ENCODE peak calls at places on chromosomes 6 and 20, in four cellular contexts. One of them, this sample, is unnamed.

GRCh38 chr6:31586013-31586412 is at the start of gene LST1:
- DNase-seq in HepG2: no peak
- DNase-seq in A549: no peak
- DNase-seq in HCT116: no peak
- DNase-seq in this sample: no peak

GRCh38 chr20:444117-444516 is 18.2 kb downstream of the TBC1D20 start:
- DNase-seq in HepG2: no peak
- DNase-seq in A549: no peak
- DNase-seq in HCT116: no peak
- DNase-seq in this sample: no peak

GRCh38 chr6:138981416-138981815 is 6.6 kb downstream of the REPS1 start:
- DNase-seq in HepG2: no peak
- DNase-seq in A549: no peak
- DNase-seq in HCT116: no peak
- DNase-seq in this sample: no peak

GRCh38 chr6:112237066-112237465 is 17.3 kb downstream of the LAMA4 start:
- DNase-seq in HepG2: no peak
- DNase-seq in A549: no peak
- DNase-seq in HCT116: no peak
- DNase-seq in this sample: no peak

GRCh38 chr6:101537917-101538316 is 144.4 kb downstream of the GRIK2 start:
- DNase-seq in HepG2: no peak
- DNase-seq in A549: no peak
- DNase-seq in HCT116: no peak
- DNase-seq in this sample: peak; percentile 40

GRCh38 chr6:142118926-142119325 is 13.8 kb upstream of the GJE1 start:
- DNase-seq in HepG2: no peak
- DNase-seq in A549: no peak
- DNase-seq in HCT116: no peak
- DNase-seq in this sample: peak; percentile 23

GRCh38 chr6:157873735-157874344 is 50.8 kb downstream of the SNX9 start:
- DNase-seq in HepG2: peak; percentile 64
- DNase-seq in A549: peak; percentile 71
- DNase-seq in HCT116: peak; percentile 50
- DNase-seq in this sample: peak; percentile 64

GRCh38 chr20:36101201-36101600 is 53.3 kb upstream of the EPB41L1 start:
- DNase-seq in HepG2: no peak
- DNase-seq in A549: no peak
- DNase-seq in HCT116: no peak
- DNase-seq in this sample: no peak

GRCh38 chr6:3403244-3404154 is 53.4 kb downstream of the SLC22A23 start:
- DNase-seq in HepG2: peak; percentile 99
- DNase-seq in A549: peak; percentile 81
- DNase-seq in HCT116: no peak
- DNase-seq in this sample: no peak

GRCh38 chr20:63136296-63136695 is 79.6 kb downstream of the YTHDF1 start:
- DNase-seq in HepG2: no peak
- DNase-seq in A549: no peak
- DNase-seq in HCT116: no peak
- DNase-seq in this sample: no peak

GRCh38 chr6:148037496-148037895 is 305.1 kb upstream of the SASH1 start:
- DNase-seq in HepG2: no peak
- DNase-seq in A549: no peak
- DNase-seq in HCT116: no peak
- DNase-seq in this sample: peak; percentile 50

GRCh38 chr6:107418118-107418517 is 41.2 kb downstream of the PDSS2 start:
- DNase-seq in HepG2: peak; percentile 11
- DNase-seq in A549: peak; percentile 15
- DNase-seq in HCT116: no peak
- DNase-seq in this sample: peak; percentile 10

GRCh38 chr6:27866370-27867050 is 45.7 kb downstream of the OR2B2 start:
- DNase-seq in HepG2: peak; percentile 32
- DNase-seq in A549: peak; percentile 23
- DNase-seq in HCT116: no peak
- DNase-seq in this sample: peak; percentile 68

GRCh38 chr20:45181639-45182038 is 6.9 kb downstream of the PI3 start:
- DNase-seq in HepG2: no peak
- DNase-seq in A549: no peak
- DNase-seq in HCT116: no peak
- DNase-seq in this sample: no peak

GRCh38 chr6:160156842-160157241 is 35.2 kb downstream of the SLC22A1 start:
- DNase-seq in HepG2: no peak
- DNase-seq in A549: no peak
- DNase-seq in HCT116: no peak
- DNase-seq in this sample: peak; percentile 46

GRCh38 chr20:48131581-48131980 is 346.3 kb upstream of the SULF2 start:
- DNase-seq in HepG2: no peak
- DNase-seq in A549: no peak
- DNase-seq in HCT116: no peak
- DNase-seq in this sample: no peak

GRCh38 chr6:106025655-106026054 is 60.5 kb upstream of the PRDM1 start:
- DNase-seq in HepG2: no peak
- DNase-seq in A549: no peak
- DNase-seq in HCT116: no peak
- DNase-seq in this sample: peak; percentile 89

GRCh38 chr6:144576871-144577270 is 291.7 kb downstream of the UTRN start:
- DNase-seq in HepG2: no peak
- DNase-seq in A549: no peak
- DNase-seq in HCT116: no peak
- DNase-seq in this sample: no peak

GRCh38 chr6:7770601-7771000 is 44.7 kb downstream of the BMP6 start:
- DNase-seq in HepG2: no peak
- DNase-seq in A549: no peak
- DNase-seq in HCT116: no peak
- DNase-seq in this sample: no peak

GRCh38 chr20:43800186-43800585 is 73.4 kb upstream of the GTSF1L start:
- DNase-seq in HepG2: no peak
- DNase-seq in A549: no peak
- DNase-seq in HCT116: no peak
- DNase-seq in this sample: no peak

GRCh38 chr20:48196486-48196885 is 411.2 kb upstream of the SULF2 start:
- DNase-seq in HepG2: no peak
- DNase-seq in A549: no peak
- DNase-seq in HCT116: no peak
- DNase-seq in this sample: no peak

GRCh38 chr20:22507240-22507961 is 77.0 kb downstream of the FOXA2 start:
- DNase-seq in HepG2: peak; percentile 90
- DNase-seq in A549: no peak
- DNase-seq in HCT116: no peak
- DNase-seq in this sample: no peak

GRCh38 chr6:157075549-157076426 is 247.5 kb downstream of the TMEM242 start:
- DNase-seq in HepG2: no peak
- DNase-seq in A549: no peak
- DNase-seq in HCT116: peak; percentile 3
- DNase-seq in this sample: peak; percentile 68

GRCh38 chr6:36853325-36853724 is 14.1 kb upstream of the CPNE5 start:
- DNase-seq in HepG2: no peak
- DNase-seq in A549: no peak
- DNase-seq in HCT116: no peak
- DNase-seq in this sample: peak; percentile 90
- TF ChIP-seq CEBPB in HepG2: no peak
- TF ChIP-seq CEBPB in A549: no peak
- TF ChIP-seq CEBPB in HCT116: no peak
- TF ChIP-seq CEBPB in this sample: peak; percentile 91

GRCh38 chr6:136792066-136792944 is at the start of gene MAP3K5:
- DNase-seq in HepG2: peak; percentile 33
- DNase-seq in A549: peak; percentile 84
- DNase-seq in HCT116: peak; percentile 77
- DNase-seq in this sample: peak; percentile 72
- H3K4me3 ChIP-seq in HepG2: peak within 1 kb of the TSS; percentile 67
- H3K4me3 ChIP-seq in A549: peak within 1 kb of the TSS; percentile 83
- H3K4me3 ChIP-seq in HCT116: peak within 1 kb of the TSS; percentile 72
- H3K4me3 ChIP-seq in this sample: peak within 1 kb of the TSS; percentile 95

GRCh38 chr6:40160826-40161225 is 226.6 kb upstream of the MOCS1 start:
- DNase-seq in HepG2: no peak
- DNase-seq in A549: no peak
- DNase-seq in HCT116: no peak
- DNase-seq in this sample: no peak
- TF ChIP-seq CEBPB in HepG2: no peak
- TF ChIP-seq CEBPB in A549: no peak
- TF ChIP-seq CEBPB in HCT116: no peak
- TF ChIP-seq CEBPB in this sample: no peak

GRCh38 chr6:43173496-43174262 is 2.6 kb downstream of the SRF start:
- DNase-seq in HepG2: no peak
- DNase-seq in A549: no peak
- DNase-seq in HCT116: no peak
- DNase-seq in this sample: no peak
- H3K4me3 ChIP-seq in HepG2: peak overlapping the region; percentile 95
- H3K4me3 ChIP-seq in A549: peak overlapping the region; percentile 92
- H3K4me3 ChIP-seq in HCT116: no peak overlapping the region
- H3K4me3 ChIP-seq in this sample: peak overlapping the region; percentile 73

DNA sequence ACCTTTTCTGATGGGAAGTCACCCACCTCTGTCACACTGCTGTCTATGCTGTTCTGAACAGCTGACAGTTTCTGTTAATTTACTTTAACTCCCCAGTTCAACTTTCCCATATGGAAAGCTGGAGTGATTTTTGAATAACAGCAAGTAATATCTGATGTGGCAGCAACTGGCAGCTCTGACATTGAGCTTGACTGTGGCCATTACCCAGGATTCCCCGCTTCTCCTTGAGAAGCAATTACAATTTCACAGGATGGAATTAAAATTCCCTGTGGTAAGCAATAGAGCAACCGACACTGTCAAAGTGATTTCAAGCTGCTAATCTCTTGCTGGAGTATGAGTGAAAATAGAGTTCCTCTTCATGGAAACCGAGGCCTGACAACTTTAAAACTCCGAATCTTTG is 348.1 kb upstream of the SOX4 start:
- DNase-seq in HepG2: no peak
- DNase-seq in A549: no peak
- DNase-seq in HCT116: no peak
- DNase-seq in this sample: no peak
- TF ChIP-seq CEBPB in HepG2: no peak
- TF ChIP-seq CEBPB in A549: no peak
- TF ChIP-seq CEBPB in HCT116: no peak
- TF ChIP-seq CEBPB in this sample: no peak

GRCh38 chr6:30450908-30451818 is 38.1 kb upstream of the HLA-E start:
- DNase-seq in HepG2: peak; percentile 39
- DNase-seq in A549: no peak
- DNase-seq in HCT116: no peak
- DNase-seq in this sample: peak; percentile 58
- H3K4me3 ChIP-seq in HepG2: peak overlapping the region; percentile 49
- H3K4me3 ChIP-seq in A549: no peak overlapping the region
- H3K4me3 ChIP-seq in HCT116: no peak overlapping the region
- H3K4me3 ChIP-seq in this sample: no peak overlapping the region

GRCh38 chr6:46788791-46789190 is 4.4 kb upstream of the MEP1A start:
- DNase-seq in HepG2: no peak
- DNase-seq in A549: no peak
- DNase-seq in HCT116: no peak
- DNase-seq in this sample: no peak
- TF ChIP-seq CEBPB in HepG2: no peak
- TF ChIP-seq CEBPB in A549: no peak
- TF ChIP-seq CEBPB in HCT116: no peak
- TF ChIP-seq CEBPB in this sample: no peak